ENCODE peak calls at places on chromosomes 4 and X, in nine cellular contexts. Y, F, X, S, K, P, G, L and E are unnamed samples.
A peak's percentile ranks its signal among the peaks of the same experiment; 100 is the strongest.

GRCh38 chr4:149727663-149728062 is 88.0 kb downstream of the IQCM start:
- DNase-seq in Y (no peak), F (no peak), X (no peak), S (no peak), K (no peak), P (no peak), G (no peak), L (no peak), E (no peak)

GRCh38 chr4:111530446-111530845 is 614.8 kb upstream of the FAM241A start:
- DNase-seq in Y (no peak), F (no peak), X (no peak), S (no peak), K (no peak), P (no peak), G (no peak), L (no peak), E (no peak)

GRCh38 chr4:113476800-113477199 is 284.7 kb downstream of the CAMK2D start:
- DNase-seq in Y (no peak), F (no peak), X (no peak), S (peak; percentile 50), K (no peak), P (no peak), G (no peak), L (no peak), E (no peak)

GRCh38 chr4:1291996-1292702 is 2.5 kb downstream of the MAEA start:
- DNase-seq in Y (peak; percentile 33), F (no peak), X (no peak), S (no peak), K (no peak), P (no peak), G (no peak), L (no peak), E (no peak)

GRCh38 chr4:8443801-8444200 is 3.2 kb downstream of the TRMT44 start:
- DNase-seq in Y (no peak), F (no peak), X (no peak), S (no peak), K (no peak), P (no peak), G (no peak), L (no peak), E (no peak)

GRCh38 chr4:169070071-169070894 is 60.2 kb upstream of the CBR4 start:
- DNase-seq in Y (no peak), F (no peak), X (peak; percentile 54), S (peak; percentile 97), K (no peak), P (peak; percentile 92), G (no peak), L (no peak), E (no peak)

GRCh38 chr4:186081202-186081807 is 12.3 kb downstream of the TLR3 start:
- DNase-seq in Y (no peak), F (no peak), X (no peak), S (no peak), K (no peak), P (no peak), G (no peak), L (no peak), E (no peak)

GRCh38 chr4:48792348-48793006 is 12.4 kb upstream of the FRYL start:
- DNase-seq in Y (no peak), F (no peak), X (no peak), S (no peak), K (no peak), P (no peak), G (no peak), L (no peak), E (no peak)

GRCh38 chr4:178577933-178578332 is 1135.7 kb upstream of the AGA start:
- DNase-seq in Y (no peak), F (no peak), X (no peak), S (peak; percentile 9), K (peak; percentile 0), P (no peak), G (no peak), L (no peak), E (no peak)

GRCh38 chr4:7973545-7973981 is 33.9 kb upstream of the AFAP1 start:
- DNase-seq in Y (no peak), F (no peak), X (no peak), S (peak; percentile 85), K (no peak), P (peak; percentile 56), G (no peak), L (no peak), E (no peak)

GRCh38 chr4:24594887-24595286 is 10.5 kb upstream of the DHX15 start:
- DNase-seq in Y (no peak), F (no peak), X (no peak), S (peak; percentile 93), K (no peak), P (no peak), G (no peak), L (no peak), E (no peak)

GRCh38 chr4:112896326-112896892 is 153.0 kb upstream of the ANK2 start:
- DNase-seq in Y (no peak), F (no peak), X (no peak), S (no peak), K (no peak), P (no peak), G (no peak), L (no peak), E (no peak)

GRCh38 chr4:129092636-129093172 is 635 bp downstream of the SCLT1 start:
- DNase-seq in Y (no peak), F (no peak), X (no peak), S (peak; percentile 7), K (no peak), P (no peak), G (no peak), L (no peak), E (no peak)

GRCh38 chr4:69859140-69859539 is 805 bp downstream of the SULT1E1 start:
- DNase-seq in Y (no peak), F (no peak), X (no peak), S (no peak), K (no peak), P (no peak), G (no peak), L (no peak), E (no peak)

GRCh38 chr4:87811977-87812376 is 12.6 kb downstream of the IBSP start:
- DNase-seq in Y (no peak), F (no peak), X (no peak), S (peak; percentile 3), K (no peak), P (no peak), G (no peak), L (no peak), E (no peak)

GRCh38 chr4:4394644-4395043 is 7.7 kb downstream of the NSG1 start:
- DNase-seq in Y (no peak), F (no peak), X (no peak), S (peak; percentile 50), K (no peak), P (no peak), G (no peak), L (no peak), E (no peak)

GRCh38 chr4:189143255-189143654 is 797.4 kb upstream of the FRG1 start:
- DNase-seq in Y (no peak), F (no peak), X (no peak), S (peak; percentile 93), K (no peak), P (peak; percentile 41), G (no peak), L (no peak), E (no peak)

GRCh38 chr4:184347251-184348239 is 126.8 kb downstream of the IRF2 start:
- DNase-seq in Y (peak; percentile 58), F (no peak), X (peak; percentile 41), S (peak; percentile 68), K (peak; percentile 89), P (peak; percentile 30), G (peak; percentile 74), L (no peak), E (no peak)

GRCh38 chr4:38071801-38072567 is 111.8 kb downstream of the PTTG2 start:
- DNase-seq in Y (peak; percentile 59), F (no peak), X (no peak), S (no peak), K (peak; percentile 33), P (no peak), G (peak; percentile 63), L (no peak), E (no peak)
- H3K27ac ChIP-seq in Y (peak overlapping the region; percentile 52), F (peak overlapping the region; percentile 25), X (peak overlapping the region; percentile 44), S (no peak overlapping the region), K (peak overlapping the region; percentile 6), P (no peak overlapping the region), G (no peak overlapping the region), L (no peak overlapping the region), E (no peak overlapping the region)

DNA sequence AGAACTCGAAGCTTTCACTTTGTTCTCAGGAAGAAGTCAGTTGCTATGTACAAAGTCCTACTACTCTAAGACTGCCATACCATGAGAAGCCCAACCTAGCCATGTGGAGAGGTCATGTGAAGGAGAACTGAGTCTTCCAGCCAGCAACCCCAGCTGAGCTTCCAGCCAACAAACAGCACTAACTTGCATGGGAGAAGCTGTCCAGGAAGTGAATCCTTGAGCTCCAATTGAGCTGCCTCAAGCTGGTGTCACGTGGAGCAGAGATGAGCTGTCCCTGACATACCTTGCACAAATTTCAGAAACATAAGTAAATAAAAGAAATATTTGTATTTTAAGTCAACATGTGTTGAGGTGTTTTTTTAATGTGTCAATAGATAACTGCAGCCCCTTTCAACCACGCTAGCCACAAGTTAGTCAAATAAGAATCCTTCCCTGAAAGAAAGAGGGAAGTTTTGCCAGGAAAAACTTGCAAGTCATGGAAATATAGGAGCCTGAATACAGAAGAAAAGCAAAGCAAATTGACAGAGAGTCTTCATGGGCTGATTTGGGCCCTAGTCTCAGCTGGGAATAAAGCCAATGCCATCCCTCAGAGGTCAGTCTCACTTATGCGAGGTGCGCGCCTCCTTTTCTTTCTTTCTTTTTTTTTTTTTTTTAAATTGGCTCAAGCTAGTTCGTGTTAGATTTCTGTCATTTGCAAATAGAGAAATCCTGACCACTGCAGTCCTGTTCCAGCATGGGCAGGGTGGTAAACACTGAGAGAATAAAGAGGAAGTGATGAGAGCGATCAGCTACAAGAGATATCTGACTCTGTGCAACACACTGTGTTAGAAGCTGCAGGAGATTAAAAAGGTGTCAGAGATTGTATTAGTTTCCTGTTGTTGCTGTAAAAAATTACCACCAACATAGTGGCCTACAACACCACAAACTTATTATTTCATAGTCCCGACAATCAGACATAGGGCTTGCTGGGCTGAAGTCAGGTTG is 299.9 kb downstream of the LDB2 start:
- DNase-seq in Y (no peak), F (no peak), X (no peak), S (peak; percentile 75), K (no peak), P (no peak), G (no peak), L (no peak), E (no peak)
- H3K27ac ChIP-seq in Y (no peak overlapping the region), F (no peak overlapping the region), X (no peak overlapping the region), S (peak overlapping the region; percentile 83), K (no peak overlapping the region), P (peak overlapping the region; percentile 7), G (no peak overlapping the region), L (no peak overlapping the region), E (no peak overlapping the region)

DNA sequence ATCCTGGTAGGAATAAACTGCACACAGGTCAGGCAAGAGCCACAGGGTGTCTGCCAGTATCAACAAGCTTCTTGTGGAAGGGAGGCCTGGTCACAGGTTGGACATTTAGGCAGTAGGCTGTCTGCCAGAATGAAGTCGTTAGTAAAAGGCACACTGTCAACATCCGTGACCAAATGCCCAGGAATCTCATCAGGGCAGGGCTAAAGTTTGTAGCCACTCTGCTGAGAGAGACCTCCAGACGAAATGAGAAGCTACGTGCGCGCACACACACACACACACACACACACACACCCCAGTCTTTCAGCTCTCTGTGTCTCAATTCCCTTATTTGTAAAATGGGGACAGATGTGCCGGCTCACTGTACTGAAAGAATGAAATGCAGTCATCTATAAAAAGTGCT is 408.7 kb upstream of the ZFP42 start:
- DNase-seq in Y (no peak), F (no peak), X (no peak), S (peak; percentile 84), K (no peak), P (no peak), G (no peak), L (no peak), E (no peak)
- H3K27ac ChIP-seq in Y (no peak overlapping the region), F (no peak overlapping the region), X (no peak overlapping the region), S (peak overlapping the region; percentile 86), K (no peak overlapping the region), P (no peak overlapping the region), G (no peak overlapping the region), L (no peak overlapping the region), E (no peak overlapping the region)

GRCh38 chrX:13005671-13006473 is 31.0 kb downstream of the TMSB4X start:
- DNase-seq in Y (no peak), F (no peak), X (no peak), S (no peak), K (peak; percentile 50), P (no peak), G (no peak), L (no peak), E (no peak)
- H3K27ac ChIP-seq in Y (no peak overlapping the region), F (peak overlapping the region; percentile 50), X (peak overlapping the region; percentile 44), S (peak overlapping the region; percentile 97), K (peak overlapping the region; percentile 19), P (no peak overlapping the region), G (peak overlapping the region; percentile 18), L (peak overlapping the region; percentile 50), E (peak overlapping the region; percentile 50)